ENCODE peak calls at places on chromosomes 13 and 19, in ten cellular contexts. V, J, A, E, Q, H, M, F, L and U are unnamed samples.

GRCh38 chr13:72255908-72256307 is 388.9 kb upstream of the DACH1 start:
- DNase-seq in V (peak; percentile 24), J (no peak), A (no peak), E (no peak), Q (no peak), H (peak; percentile 0), M (no peak), F (no peak), L (peak; percentile 1), U (peak; percentile 51)

GRCh38 chr19:3831601-3832000 is 37.2 kb downstream of the ZFR2 start:
- DNase-seq in V (no peak), J (no peak), A (no peak), E (no peak), Q (no peak), H (no peak), M (no peak), F (no peak), L (no peak), U (no peak)

GRCh38 chr13:81171065-81171647 is 830.2 kb upstream of the SPRY2 start:
- DNase-seq in V (no peak), J (no peak), A (no peak), E (no peak), Q (no peak), H (peak; percentile 15), M (no peak), F (no peak), L (peak; percentile 18), U (peak; percentile 37)

GRCh38 chr19:4539697-4540581 is at the start of gene LRG1:
- DNase-seq in V (no peak), J (no peak), A (no peak), E (peak; percentile 24), Q (peak; percentile 77), H (no peak), M (no peak), F (no peak), L (peak; percentile 92), U (peak; percentile 69)

GRCh38 chr13:19150712-19151228 is 30.9 kb downstream of the TUBA3C start:
- DNase-seq in V (no peak), J (no peak), A (no peak), E (no peak), Q (no peak), H (no peak), M (no peak), F (no peak), L (no peak), U (no peak)

GRCh38 chr13:99386911-99387788 is 80.0 kb upstream of the GPR183 start:
- DNase-seq in V (peak; percentile 39), J (peak; percentile 91), A (peak; percentile 80), E (peak; percentile 46), Q (peak; percentile 84), H (peak; percentile 32), M (no peak), F (no peak), L (peak; percentile 10), U (peak; percentile 54)

GRCh38 chr19:12065100-12065538 is 588 bp downstream of the ZNF844 start:
- DNase-seq in V (peak; percentile 22), J (peak; percentile 87), A (no peak), E (peak; percentile 21), Q (no peak), H (peak; percentile 47), M (no peak), F (no peak), L (peak; percentile 54), U (no peak)

GRCh38 chr19:30512748-30513389 is 140.7 kb downstream of the ZNF536 start:
- DNase-seq in V (no peak), J (peak; percentile 10), A (no peak), E (no peak), Q (no peak), H (no peak), M (no peak), F (no peak), L (no peak), U (no peak)

GRCh38 chr19:42281175-42282035 is 12.4 kb downstream of the CIC start:
- DNase-seq in V (peak; percentile 34), J (peak; percentile 96), A (peak; percentile 75), E (no peak), Q (no peak), H (peak; percentile 38), M (no peak), F (no peak), L (peak; percentile 70), U (peak; percentile 44)

GRCh38 chr19:15332311-15332996 is at the start of gene BRD4:
- DNase-seq in V (peak; percentile 75), J (peak; percentile 93), A (peak; percentile 96), E (peak; percentile 47), Q (peak; percentile 88), H (peak; percentile 36), M (no peak), F (no peak), L (peak; percentile 61), U (peak; percentile 52)

GRCh38 chr13:52348081-52348480 is 57.9 kb downstream of the THSD1 start:
- DNase-seq in V (no peak), J (no peak), A (no peak), E (no peak), Q (no peak), H (peak; percentile 94), M (peak; percentile 71), F (peak; percentile 57), L (peak; percentile 94), U (peak; percentile 65)

GRCh38 chr13:113854238-113855011 is 9.5 kb downstream of the GAS6 start:
- DNase-seq in V (no peak), J (peak; percentile 85), A (peak; percentile 35), E (peak; percentile 43), Q (no peak), H (peak; percentile 57), M (no peak), F (no peak), L (peak; percentile 27), U (no peak)

GRCh38 chr19:33724021-33724722 is 72.5 kb upstream of the KCTD15 start:
- DNase-seq in V (no peak), J (no peak), A (no peak), E (no peak), Q (no peak), H (no peak), M (no peak), F (no peak), L (no peak), U (no peak)

GRCh38 chr13:98372886-98373285 is 195.8 kb upstream of the RNF113B start:
- DNase-seq in V (no peak), J (no peak), A (no peak), E (no peak), Q (no peak), H (no peak), M (no peak), F (peak; percentile 20), L (peak; percentile 54), U (no peak)

GRCh38 chr19:12784394-12784870 is 6.9 kb upstream of the JUNB start:
- DNase-seq in V (no peak), J (no peak), A (peak; percentile 20), E (no peak), Q (no peak), H (no peak), M (no peak), F (no peak), L (no peak), U (no peak)

GRCh38 chr19:3499738-3500428 is 591 bp downstream of the DOHH start:
- DNase-seq in V (no peak), J (no peak), A (no peak), E (no peak), Q (no peak), H (no peak), M (no peak), F (no peak), L (no peak), U (no peak)

GRCh38 chr13:51764184-51765141 is 39.5 kb downstream of the DHRS12 start:
- DNase-seq in V (no peak), J (peak; percentile 95), A (peak; percentile 51), E (peak; percentile 81), Q (peak; percentile 79), H (peak; percentile 92), M (peak; percentile 62), F (peak; percentile 77), L (peak; percentile 73), U (no peak)

GRCh38 chr19:43498233-43498830 is 6.2 kb downstream of the PHLDB3 start:
- DNase-seq in V (no peak), J (no peak), A (no peak), E (no peak), Q (no peak), H (no peak), M (no peak), F (no peak), L (no peak), U (no peak)
- TF ChIP-seq CTCF in V (no peak), J (no peak), A (no peak), E (no peak), Q (no peak), H (no peak), M (no peak), F (no peak), L (no peak), U (no peak)

GRCh38 chr19:37987356-37988332 is 80.6 kb downstream of the SIPA1L3 start:
- DNase-seq in V (no peak), J (no peak), A (no peak), E (no peak), Q (no peak), H (no peak), M (no peak), F (no peak), L (no peak), U (no peak)
- TF ChIP-seq CTCF in V (peak; percentile 31), J (no peak), A (no peak), E (no peak), Q (no peak), H (no peak), M (no peak), F (peak; percentile 12), L (peak; percentile 23), U (no peak)

GRCh38 chr13:36131931-36132297 is 732 bp upstream of the DCLK1 start:
- DNase-seq in V (no peak), J (no peak), A (no peak), E (peak; percentile 56), Q (no peak), H (peak; percentile 94), M (peak; percentile 10), F (no peak), L (peak; percentile 51), U (no peak)

GRCh38 chr13:36131215-36131930 is at the start of gene DCLK1:
- DNase-seq in V (peak; percentile 60), J (peak; percentile 92), A (no peak), E (peak; percentile 60), Q (no peak), H (peak; percentile 69), M (peak; percentile 10), F (no peak), L (peak; percentile 50), U (peak; percentile 25)

GRCh38 chr13:36134632-36135031 is 3.5 kb upstream of the DCLK1 start:
- DNase-seq in V (no peak), J (no peak), A (no peak), E (no peak), Q (no peak), H (no peak), M (no peak), F (no peak), L (no peak), U (no peak)

GRCh38 chr13:36135876-36136275 is 4.7 kb upstream of the DCLK1 start:
- DNase-seq in V (no peak), J (no peak), A (no peak), E (no peak), Q (no peak), H (no peak), M (no peak), F (no peak), L (no peak), U (no peak)

GRCh38 chr13:36133950-36134349 is 2.8 kb upstream of the DCLK1 start:
- DNase-seq in V (no peak), J (no peak), A (no peak), E (no peak), Q (no peak), H (no peak), M (no peak), F (no peak), L (peak; percentile 19), U (no peak)
- TF ChIP-seq CTCF in V (peak; percentile 15), J (no peak), A (no peak), E (no peak), Q (no peak), H (peak; percentile 25), M (no peak), F (peak; percentile 3), L (peak; percentile 21), U (no peak)

GRCh38 chr13:20191311-20191901 is 1.3 kb downstream of the GJB2 start:
- DNase-seq in V (no peak), J (no peak), A (no peak), E (no peak), Q (no peak), H (peak; percentile 83), M (no peak), F (no peak), L (no peak), U (peak; percentile 68)
- TF ChIP-seq CTCF in V (no peak), J (no peak), A (no peak), E (no peak), Q (no peak), H (no peak), M (no peak), F (no peak), L (no peak), U (no peak)